ENCODE peak calls at places on chromosomes 16 and 17, in six cellular contexts. Y is fibroblast of mammary gland, M is H9, L is T follicular helper cell, G is brain microvascular endothelial cell, Z is BE2C. Q is an unnamed sample.

GRCh38 chr17:41322264-41322902 is 6.9 kb upstream of the KRTAP17-1 start:
- DNase-seq in Z (no peak), L (no peak), G (peak), Y (peak), M (no peak), Q (peak)

GRCh38 chr16:79176987-79177386 is 423.6 kb downstream of the MAF start:
- DNase-seq in Y (no peak), M (no peak), G (no peak), Z (no peak), L (no peak), Q (no peak)

GRCh38 chr17:78493455-78494188 is 83.6 kb downstream of the DNAH17 start:
- DNase-seq in L (no peak), Y (no peak), M (no peak), Z (no peak), G (no peak), Q (no peak)

GRCh38 chr16:4675864-4676786 is 17.2 kb upstream of the NUDT16L1 start:
- DNase-seq in G (no peak), L (peak), M (no peak), Y (no peak), Z (peak), Q (no peak)

GRCh38 chr17:40331743-40332641 is 23.0 kb downstream of the RARA start:
- DNase-seq in Z (peak), L (no peak), M (no peak), Y (peak), G (no peak), Q (peak)

GRCh38 chr17:80964859-80965580 is 26.6 kb upstream of the CHMP6 start:
- DNase-seq in G (no peak), Z (no peak), M (no peak), Y (no peak), L (no peak), Q (no peak)

GRCh38 chr17:40720904-40721303 is 17.4 kb upstream of the KRT24 start:
- DNase-seq in G (no peak), M (no peak), Y (no peak), L (no peak), Z (no peak), Q (no peak)

GRCh38 chr17:45341389-45342158 is 24.8 kb upstream of the MAP3K14 start:
- DNase-seq in Y (peak), Z (peak), L (no peak), G (peak), M (peak), Q (peak)

GRCh38 chr17:81666342-81667191 is at the start of the genes CCDC137 and OXLD1:
- DNase-seq in Z (peak), Y (peak), G (peak), M (peak), L (peak), Q (peak)

GRCh38 chr16:24255446-24256352 is at the start of gene CACNG3:
- DNase-seq in G (peak), L (peak), Z (peak), M (peak), Y (peak), Q (peak)

GRCh38 chr16:24729967-24730815 is 740 bp downstream of the TNRC6A start:
- DNase-seq in M (no peak), Z (peak), G (peak), L (peak), Y (peak), Q (peak)

GRCh38 chr17:17060001-17060929 is 18.0 kb downstream of the MPRIP start:
- DNase-seq in Y (no peak), M (peak), G (no peak), L (no peak), Z (no peak), Q (no peak)

GRCh38 chr16:27114006-27114405 is 47.3 kb downstream of the C16orf82 start:
- DNase-seq in Z (no peak), L (no peak), G (no peak), M (no peak), Y (no peak), Q (no peak)

GRCh38 chr16:3980311-3981111 is 100.0 kb upstream of the CREBBP start:
- DNase-seq in L (no peak), Z (no peak), Y (peak), M (no peak), G (peak), Q (peak)

GRCh38 chr17:4950757-4951204 is at the start of gene ENO3:
- DNase-seq in L (no peak), M (peak), Y (no peak), Z (peak), G (no peak), Q (peak)

GRCh38 chr16:61900482-61900881 is 135.8 kb downstream of the CDH8 start:
- DNase-seq in Y (peak), G (peak), L (no peak), Z (no peak), M (no peak), Q (no peak)

GRCh38 chr16:11056989-11057645 is 112.8 kb downstream of the CLEC16A start:
- DNase-seq in G (no peak), Z (no peak), L (no peak), Y (no peak), M (no peak), Q (no peak)

GRCh38 chr17:81069084-81069645 is 34.2 kb downstream of the BAIAP2 start:
- DNase-seq in L (no peak), Z (no peak), M (no peak), G (no peak), Y (no peak), Q (no peak)

GRCh38 chr17:16886655-16887322 is 85.1 kb downstream of the TNFRSF13B start:
- DNase-seq in Z (no peak), G (no peak), L (no peak), Y (no peak), M (no peak), Q (no peak)

GRCh38 chr16:19463468-19464315 is 46.0 kb downstream of the TMC5 start:
- DNase-seq in Y (no peak), Z (no peak), L (no peak), G (no peak), M (no peak), Q (no peak)

GRCh38 chr17:80987941-80988461 is 3.6 kb upstream of the CHMP6 start:
- DNase-seq in G (no peak), L (no peak), Y (no peak), Z (peak), M (no peak), Q (peak)

GRCh38 chr17:17117923-17118322 is 75.7 kb downstream of the MPRIP start:
- DNase-seq in Y (no peak), G (no peak), Z (no peak), M (no peak), L (no peak), Q (no peak)

GRCh38 chr17:59803377-59803757 is 89.4 kb downstream of the TUBD1 start:
- DNase-seq in Y (no peak), L (no peak), Z (no peak), M (no peak), G (no peak), Q (no peak)

GRCh38 chr17:76000755-76001521 is at the start of gene CDK3:
- DNase-seq in L (no peak), Z (no peak), M (no peak), G (no peak), Y (no peak), Q (no peak)